ENCODE peak calls at places on chromosomes 3 and 15, in four cellular contexts. One of them, this sample, is unnamed.

GRCh38 chr3:48655586-48655985 is 7.1 kb downstream of the CELSR3 start:
- DNase-seq in CD8-positive, alpha-beta T cell: peak
- DNase-seq in gastrocnemius medialis: no peak
- DNase-seq in uterus: no peak
- DNase-seq in this sample: no peak

GRCh38 chr3:87410110-87410509 is 133.7 kb upstream of the POU1F1 start:
- DNase-seq in CD8-positive, alpha-beta T cell: no peak
- DNase-seq in gastrocnemius medialis: no peak
- DNase-seq in uterus: no peak
- DNase-seq in this sample: no peak

GRCh38 chr3:171055336-171056178 is 29.0 kb upstream of the SLC2A2 start:
- DNase-seq in CD8-positive, alpha-beta T cell: no peak
- DNase-seq in gastrocnemius medialis: no peak
- DNase-seq in uterus: no peak
- DNase-seq in this sample: no peak

GRCh38 chr3:41629072-41629471 is 332.8 kb downstream of the ULK4 start:
- DNase-seq in CD8-positive, alpha-beta T cell: no peak
- DNase-seq in gastrocnemius medialis: no peak
- DNase-seq in uterus: no peak
- DNase-seq in this sample: no peak

GRCh38 chr3:112089956-112090898 is 4.0 kb downstream of the C3orf52 start:
- DNase-seq in CD8-positive, alpha-beta T cell: no peak
- DNase-seq in gastrocnemius medialis: no peak
- DNase-seq in uterus: no peak
- DNase-seq in this sample: no peak

GRCh38 chr15:89338036-89338435 is 3.4 kb upstream of the POLG start:
- DNase-seq in CD8-positive, alpha-beta T cell: no peak
- DNase-seq in gastrocnemius medialis: no peak
- DNase-seq in uterus: no peak
- DNase-seq in this sample: peak

GRCh38 chr3:173258721-173259120 is 117.7 kb upstream of the SPATA16 start:
- DNase-seq in CD8-positive, alpha-beta T cell: no peak
- DNase-seq in gastrocnemius medialis: no peak
- DNase-seq in uterus: no peak
- DNase-seq in this sample: no peak

GRCh38 chr3:159189994-159190669 is 388.3 kb downstream of the MFSD1 start:
- DNase-seq in CD8-positive, alpha-beta T cell: no peak
- DNase-seq in gastrocnemius medialis: no peak
- DNase-seq in uterus: no peak
- DNase-seq in this sample: no peak

GRCh38 chr3:71641669-71642068 is 58.1 kb upstream of the FOXP1 start:
- DNase-seq in CD8-positive, alpha-beta T cell: no peak
- DNase-seq in gastrocnemius medialis: no peak
- DNase-seq in uterus: no peak
- DNase-seq in this sample: no peak

GRCh38 chr15:85702321-85703230 is 92.1 kb downstream of the KLHL25 start:
- DNase-seq in CD8-positive, alpha-beta T cell: no peak
- DNase-seq in gastrocnemius medialis: no peak
- DNase-seq in uterus: no peak
- DNase-seq in this sample: no peak

GRCh38 chr3:141050913-141051632 is at the start of gene SPSB4:
- DNase-seq in CD8-positive, alpha-beta T cell: no peak
- DNase-seq in gastrocnemius medialis: peak
- DNase-seq in uterus: no peak
- DNase-seq in this sample: peak

GRCh38 chr3:101811875-101812274 is 32.9 kb downstream of the NXPE3 start:
- DNase-seq in CD8-positive, alpha-beta T cell: no peak
- DNase-seq in gastrocnemius medialis: no peak
- DNase-seq in uterus: no peak
- DNase-seq in this sample: no peak

GRCh38 chr3:37766797-37767776 is 94.6 kb upstream of the CTDSPL start:
- DNase-seq in CD8-positive, alpha-beta T cell: no peak
- DNase-seq in gastrocnemius medialis: no peak
- DNase-seq in uterus: no peak
- DNase-seq in this sample: no peak

GRCh38 chr15:28107111-28107893 is 8.2 kb upstream of the OCA2 start:
- DNase-seq in CD8-positive, alpha-beta T cell: no peak
- DNase-seq in gastrocnemius medialis: no peak
- DNase-seq in uterus: no peak
- DNase-seq in this sample: no peak

GRCh38 chr15:76285241-76285825 is 25.9 kb downstream of the ETFA start:
- DNase-seq in CD8-positive, alpha-beta T cell: no peak
- DNase-seq in gastrocnemius medialis: no peak
- DNase-seq in uterus: no peak
- DNase-seq in this sample: no peak

GRCh38 chr3:155747286-155747685 is 2.4 kb upstream of the PLCH1 start:
- DNase-seq in CD8-positive, alpha-beta T cell: no peak
- DNase-seq in gastrocnemius medialis: no peak
- DNase-seq in uterus: no peak
- DNase-seq in this sample: no peak

GRCh38 chr3:5021571-5022092 is 42.4 kb downstream of the BHLHE40 start:
- DNase-seq in CD8-positive, alpha-beta T cell: no peak
- DNase-seq in gastrocnemius medialis: no peak
- DNase-seq in uterus: no peak
- DNase-seq in this sample: no peak

GRCh38 chr3:35744419-35744818 is 105.1 kb downstream of the ARPP21 start:
- DNase-seq in CD8-positive, alpha-beta T cell: no peak
- DNase-seq in gastrocnemius medialis: no peak
- DNase-seq in uterus: no peak
- DNase-seq in this sample: no peak

GRCh38 chr15:76345880-76346665 is 9.5 kb downstream of the ISL2 start:
- DNase-seq in CD8-positive, alpha-beta T cell: no peak
- DNase-seq in gastrocnemius medialis: no peak
- DNase-seq in uterus: no peak
- DNase-seq in this sample: no peak

GRCh38 chr15:69297642-69298353 is 914 bp upstream of the PAQR5 start:
- DNase-seq in CD8-positive, alpha-beta T cell: no peak
- DNase-seq in gastrocnemius medialis: no peak
- DNase-seq in uterus: no peak
- DNase-seq in this sample: no peak

GRCh38 chr3:31713820-31714511 is 181.2 kb downstream of the STT3B start:
- DNase-seq in CD8-positive, alpha-beta T cell: no peak
- DNase-seq in gastrocnemius medialis: no peak
- DNase-seq in uterus: no peak
- DNase-seq in this sample: no peak

GRCh38 chr3:174424656-174425055 is 434.5 kb upstream of the NAALADL2 start:
- DNase-seq in CD8-positive, alpha-beta T cell: no peak
- DNase-seq in gastrocnemius medialis: no peak
- DNase-seq in uterus: no peak
- DNase-seq in this sample: no peak

GRCh38 chr3:13865581-13866405 is 14.1 kb downstream of the WNT7A start:
- DNase-seq in CD8-positive, alpha-beta T cell: no peak
- DNase-seq in gastrocnemius medialis: no peak
- DNase-seq in uterus: no peak
- DNase-seq in this sample: no peak

GRCh38 chr3:68764554-68764953 is 167.8 kb downstream of the TAFA4 start:
- DNase-seq in CD8-positive, alpha-beta T cell: no peak
- DNase-seq in gastrocnemius medialis: no peak
- DNase-seq in uterus: no peak
- DNase-seq in this sample: no peak

GRCh38 chr3:79497447-79498111 is 270.2 kb downstream of the ROBO1 start:
- DNase-seq in CD8-positive, alpha-beta T cell: no peak
- DNase-seq in gastrocnemius medialis: no peak
- DNase-seq in uterus: no peak
- DNase-seq in this sample: no peak

GRCh38 chr3:184540777-184541681 is 20.6 kb upstream of the EPHB3 start:
- DNase-seq in CD8-positive, alpha-beta T cell: peak
- DNase-seq in gastrocnemius medialis: no peak
- DNase-seq in uterus: peak
- DNase-seq in this sample: peak

GRCh38 chr3:170942011-170942410 is 33.6 kb upstream of the EIF5A2 start:
- DNase-seq in CD8-positive, alpha-beta T cell: no peak
- DNase-seq in gastrocnemius medialis: no peak
- DNase-seq in uterus: no peak
- DNase-seq in this sample: no peak

GRCh38 chr15:67792250-67792942 is 32.9 kb upstream of the SKOR1 start:
- DNase-seq in CD8-positive, alpha-beta T cell: no peak
- DNase-seq in gastrocnemius medialis: no peak
- DNase-seq in uterus: no peak
- DNase-seq in this sample: no peak

DNA sequence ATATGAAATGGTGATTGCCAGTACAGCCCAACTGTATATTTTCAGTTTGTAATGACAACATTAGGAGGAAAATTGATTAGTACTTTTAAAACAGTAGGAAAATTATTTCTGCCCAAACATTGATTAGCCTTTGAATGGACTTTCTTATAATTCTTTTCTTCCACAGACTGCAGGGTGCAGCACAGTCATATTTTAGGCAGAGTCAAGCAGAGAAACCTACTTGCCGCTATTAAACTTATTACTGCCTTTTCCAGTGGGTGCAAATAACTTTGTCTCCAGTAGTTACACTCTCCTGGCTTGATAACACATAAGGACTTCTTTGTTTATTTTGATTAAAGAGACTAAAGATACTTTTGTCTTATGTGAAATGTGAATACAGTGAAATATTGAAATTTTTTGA is 85.4 kb downstream of the PPM1L start:
- DNase-seq in CD8-positive, alpha-beta T cell: no peak
- DNase-seq in gastrocnemius medialis: no peak
- DNase-seq in uterus: no peak
- DNase-seq in this sample: no peak
- TF ChIP-seq CTCF in CD8-positive, alpha-beta T cell: no peak
- TF ChIP-seq CTCF in gastrocnemius medialis: no peak
- TF ChIP-seq CTCF in uterus: no peak
- TF ChIP-seq CTCF in this sample: no peak

GRCh38 chr3:189099505-189100290 is 72.1 kb upstream of the TPRG1 start:
- DNase-seq in CD8-positive, alpha-beta T cell: no peak
- DNase-seq in gastrocnemius medialis: peak
- DNase-seq in uterus: peak
- DNase-seq in this sample: no peak
- H3K27ac ChIP-seq in CD8-positive, alpha-beta T cell: no peak
- H3K27ac ChIP-seq in gastrocnemius medialis: peak
- H3K27ac ChIP-seq in uterus: peak
- H3K27ac ChIP-seq in this sample: no peak

GRCh38 chr3:193599393-193599792 is 6.4 kb downstream of the OPA1 start:
- DNase-seq in CD8-positive, alpha-beta T cell: no peak
- DNase-seq in gastrocnemius medialis: no peak
- DNase-seq in uterus: no peak
- DNase-seq in this sample: no peak
- TF ChIP-seq CTCF in CD8-positive, alpha-beta T cell: no peak
- TF ChIP-seq CTCF in gastrocnemius medialis: no peak
- TF ChIP-seq CTCF in uterus: no peak
- TF ChIP-seq CTCF in this sample: no peak

GRCh38 chr3:39184081-39184967 is 8.1 kb downstream of the XIRP1 start:
- DNase-seq in CD8-positive, alpha-beta T cell: no peak
- DNase-seq in gastrocnemius medialis: peak
- DNase-seq in uterus: no peak
- DNase-seq in this sample: no peak
- H3K27ac ChIP-seq in CD8-positive, alpha-beta T cell: no peak
- H3K27ac ChIP-seq in gastrocnemius medialis: peak
- H3K27ac ChIP-seq in uterus: no peak
- H3K27ac ChIP-seq in this sample: peak

DNA sequence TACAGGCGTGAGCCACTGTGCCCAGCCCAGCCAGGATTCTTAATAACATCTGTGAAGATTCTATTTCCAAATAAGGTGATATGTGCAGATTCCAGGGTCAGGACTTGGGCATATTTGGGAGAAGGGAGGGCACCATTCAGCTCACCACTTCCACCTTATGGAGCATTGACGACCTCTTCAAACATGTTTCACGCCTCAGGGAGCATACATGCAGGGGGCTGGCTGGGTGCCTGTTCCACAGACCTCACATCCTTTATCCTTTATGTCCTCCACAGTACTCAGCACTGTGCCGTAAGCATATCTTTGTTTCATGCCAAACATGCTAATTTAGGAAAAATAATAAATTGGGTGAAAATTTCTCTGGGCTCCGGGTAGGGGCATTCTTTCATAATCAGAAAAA is 229.0 kb downstream of the THSD4 start:
- DNase-seq in CD8-positive, alpha-beta T cell: no peak
- DNase-seq in gastrocnemius medialis: no peak
- DNase-seq in uterus: no peak
- DNase-seq in this sample: no peak
- TF ChIP-seq CTCF in CD8-positive, alpha-beta T cell: no peak
- TF ChIP-seq CTCF in gastrocnemius medialis: no peak
- TF ChIP-seq CTCF in uterus: no peak
- TF ChIP-seq CTCF in this sample: no peak

GRCh38 chr15:74816624-74817369 is 4.2 kb downstream of the LMAN1L start:
- DNase-seq in CD8-positive, alpha-beta T cell: no peak
- DNase-seq in gastrocnemius medialis: no peak
- DNase-seq in uterus: no peak
- DNase-seq in this sample: no peak
- H3K27ac ChIP-seq in CD8-positive, alpha-beta T cell: no peak
- H3K27ac ChIP-seq in gastrocnemius medialis: peak
- H3K27ac ChIP-seq in uterus: no peak
- H3K27ac ChIP-seq in this sample: no peak

GRCh38 chr15:42490246-42490742 is 647 bp downstream of the ZNF106 start:
- DNase-seq in CD8-positive, alpha-beta T cell: no peak
- DNase-seq in gastrocnemius medialis: no peak
- DNase-seq in uterus: no peak
- DNase-seq in this sample: no peak

GRCh38 chr15:42494998-42495360 is 455 bp upstream of the SNAP23 start:
- DNase-seq in CD8-positive, alpha-beta T cell: peak
- DNase-seq in gastrocnemius medialis: peak
- DNase-seq in uterus: peak
- DNase-seq in this sample: no peak

GRCh38 chr15:42493694-42494093 is 1.7 kb upstream of the SNAP23 start:
- DNase-seq in CD8-positive, alpha-beta T cell: no peak
- DNase-seq in gastrocnemius medialis: no peak
- DNase-seq in uterus: no peak
- DNase-seq in this sample: no peak

GRCh38 chr15:42491540-42492225 is 742 bp upstream of the ZNF106 start:
- DNase-seq in CD8-positive, alpha-beta T cell: no peak
- DNase-seq in gastrocnemius medialis: no peak
- DNase-seq in uterus: no peak
- DNase-seq in this sample: no peak

DNA sequence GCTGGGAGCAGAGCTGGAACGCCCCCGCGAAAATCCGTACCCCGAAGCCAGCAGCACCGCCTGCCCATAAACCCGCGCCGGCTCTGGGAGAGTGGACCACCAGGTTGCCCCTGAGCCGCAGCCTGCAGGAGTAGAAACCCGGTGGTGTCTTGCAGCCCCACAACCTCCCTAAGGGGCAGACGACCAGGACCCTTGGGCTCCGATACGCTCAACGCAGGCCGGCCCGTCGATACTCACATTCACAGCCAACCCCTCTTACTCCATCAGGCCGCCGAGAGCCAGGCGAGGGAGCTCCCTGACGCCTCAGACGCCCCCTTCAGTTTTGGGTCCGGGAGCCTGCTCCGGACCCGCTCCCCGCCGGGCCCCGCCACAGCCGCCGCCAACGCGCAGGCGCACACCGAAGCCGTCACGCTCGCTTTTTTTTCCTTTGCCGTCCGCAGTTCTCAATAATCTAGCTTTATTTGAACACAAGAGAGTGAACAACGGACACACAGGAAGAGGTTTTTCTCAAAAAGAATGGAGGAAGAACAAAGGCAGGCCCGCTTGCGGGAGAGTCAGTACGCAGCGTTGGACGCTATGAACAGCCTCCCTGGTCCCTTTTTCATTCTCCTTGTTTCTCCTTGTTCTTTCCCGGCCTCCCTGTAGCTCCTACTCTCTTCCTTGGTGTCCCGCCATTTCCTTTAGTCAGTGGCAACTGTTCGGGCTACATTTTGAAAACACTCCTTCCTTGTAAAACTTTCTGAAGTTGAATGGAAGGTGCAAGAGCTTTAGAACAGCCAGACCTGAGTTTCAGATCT is at the start of gene ZNF106:
- DNase-seq in CD8-positive, alpha-beta T cell: peak
- DNase-seq in gastrocnemius medialis: peak
- DNase-seq in uterus: peak
- DNase-seq in this sample: peak
- TF ChIP-seq CTCF in CD8-positive, alpha-beta T cell: no peak
- TF ChIP-seq CTCF in gastrocnemius medialis: no peak
- TF ChIP-seq CTCF in uterus: no peak
- TF ChIP-seq CTCF in this sample: peak